ENCODE peak calls at places on chromosomes 2 and 18, in four cellular contexts. G is upper lobe of right lung, W is lower lobe of right lung, F is heart left ventricle. Y is an unnamed sample.

GRCh38 chr18:59459352-59460059 is 100.4 kb upstream of the LMAN1 start:
- DNase-seq in W (no peak), G (no peak), F (no peak), Y (no peak)

GRCh38 chr18:32598144-32598543 is 127.5 kb upstream of the GAREM1 start:
- DNase-seq in F (no peak), W (no peak), G (no peak), Y (no peak)

GRCh38 chr2:138548796-138549195 is 47.2 kb downstream of the SPOPL start:
- DNase-seq in F (no peak), G (no peak), W (no peak), Y (no peak)

GRCh38 chr18:57353137-57353939 is 981 bp downstream of the ST8SIA3 start:
- DNase-seq in G (no peak), W (no peak), F (no peak), Y (no peak)

GRCh38 chr2:184261331-184261730 is 337.0 kb upstream of the ZNF804A start:
- DNase-seq in G (no peak), F (no peak), W (no peak), Y (no peak)

GRCh38 chr2:237012577-237013237 is 73.0 kb upstream of the COPS8 start:
- DNase-seq in G (no peak), F (no peak), W (no peak), Y (no peak)

GRCh38 chr2:241081643-241082337 is 20.3 kb downstream of the MTERF4 start:
- DNase-seq in W (no peak), G (no peak), F (no peak), Y (no peak)

GRCh38 chr2:96333708-96334107 is 1.9 kb upstream of the NCAPH start:
- DNase-seq in G (no peak), W (no peak), F (no peak), Y (no peak)

GRCh38 chr2:198096007-198096406 is 291.6 kb downstream of the PLCL1 start:
- DNase-seq in F (no peak), W (no peak), G (no peak), Y (no peak)

GRCh38 chr18:80145191-80145799 is 36.2 kb downstream of the ADNP2 start:
- DNase-seq in F (no peak), G (no peak), W (no peak), Y (no peak)

GRCh38 chr2:81467096-81467495 is 1162.5 kb upstream of the LRRTM1 start:
- DNase-seq in F (no peak), G (peak; percentile 51), W (peak; percentile 34), Y (peak; percentile 10)

GRCh38 chr2:56741601-56742102 is 557.9 kb downstream of the CCDC85A start:
- DNase-seq in W (peak; percentile 37), G (peak; percentile 63), F (no peak), Y (peak; percentile 44)

GRCh38 chr2:224163573-224164307 is 124.7 kb upstream of the SERPINE2 start:
- DNase-seq in G (no peak), W (no peak), F (peak; percentile 25), Y (no peak)

GRCh38 chr2:182946949-182947348 is 80.5 kb upstream of the FRZB start:
- DNase-seq in F (no peak), G (no peak), W (no peak), Y (no peak)

GRCh38 chr2:100396483-100396882 is 21.0 kb downstream of the CHST10 start:
- DNase-seq in G (no peak), W (no peak), F (no peak), Y (no peak)

GRCh38 chr18:39462436-39462835 is 1896.8 kb upstream of the CELF4 start:
- DNase-seq in G (no peak), W (no peak), F (no peak), Y (no peak)

GRCh38 chr18:57516068-57516467 is 70.4 kb downstream of the FECH start:
- DNase-seq in F (no peak), W (no peak), G (no peak), Y (no peak)

GRCh38 chr18:29823671-29824070 is 1218.9 kb downstream of the DSC3 start:
- DNase-seq in G (no peak), F (no peak), W (no peak), Y (no peak)

GRCh38 chr18:21805771-21806366 is 65.3 kb downstream of the MIB1 start:
- DNase-seq in F (no peak), G (no peak), W (no peak), Y (peak; percentile 39)
- H3K27me3 ChIP-seq in F (no peaks in the 10 kb centered on the region), G (no peaks in the 10 kb centered on the region), W (no peaks in the 10 kb centered on the region), Y (no peaks in the 10 kb centered on the region)

GRCh38 chr2:200456567-200456966 is 53.3 kb downstream of the KCTD18 start:
- DNase-seq in G (no peak), W (no peak), F (no peak), Y (no peak)
- H3K27ac ChIP-seq in G (no peak overlapping the region), W (no peak overlapping the region), F (no peak overlapping the region), Y (peak overlapping the region; percentile 35)

GRCh38 chr18:6878881-6879280 is 149.4 kb downstream of the ARHGAP28 start:
- DNase-seq in G (no peak), W (no peak), F (no peak), Y (peak; percentile 58)

GRCh38 chr18:6874316-6874715 is 144.8 kb downstream of the ARHGAP28 start:
- DNase-seq in G (no peak), W (no peak), F (no peak), Y (no peak)

GRCh38 chr18:6875764-6876163 is 146.2 kb downstream of the ARHGAP28 start:
- DNase-seq in W (no peak), F (no peak), G (no peak), Y (no peak)

GRCh38 chr18:6877288-6877687 is 147.8 kb downstream of the ARHGAP28 start:
- DNase-seq in W (no peak), F (no peak), G (no peak), Y (no peak)

GRCh38 chr18:6876646-6877045 is 147.1 kb downstream of the ARHGAP28 start:
- DNase-seq in F (no peak), G (no peak), W (no peak), Y (no peak)
- H3K27me3 ChIP-seq in F (no peaks in the 10 kb centered on the region), G (no peaks in the 10 kb centered on the region), W (no peaks in the 10 kb centered on the region), Y (no peaks in the 10 kb centered on the region)

GRCh38 chr2:229269146-229269545 is 1.9 kb downstream of the PID1 start:
- DNase-seq in G (no peak), W (no peak), F (no peak), Y (no peak)

GRCh38 chr2:229273384-229274338 is 2.6 kb upstream of the PID1 start:
- DNase-seq in G (peak; percentile 74), F (peak; percentile 40), W (peak; percentile 64), Y (peak; percentile 58)

GRCh38 chr2:229270551-229271410 is at the start of gene PID1:
- DNase-seq in G (peak; percentile 79), W (peak; percentile 60), F (peak; percentile 44), Y (peak; percentile 86)

GRCh38 chr2:229268626-229269025 is 2.5 kb downstream of the PID1 start:
- DNase-seq in W (no peak), F (no peak), G (no peak), Y (no peak)

GRCh38 chr2:229269986-229270385 is 1.1 kb downstream of the PID1 start:
- DNase-seq in G (no peak), W (no peak), F (no peak), Y (no peak)
- H3K27ac ChIP-seq in G (peak overlapping the region; percentile 33), W (peak overlapping the region; percentile 77), F (peak overlapping the region; percentile 83), Y (peak overlapping the region; percentile 2)

GRCh38 chr2:222300725-222301295 is 2.0 kb upstream of the PAX3 start:
- DNase-seq in G (no peak), W (no peak), F (no peak), Y (no peak)

GRCh38 chr2:222301296-222301997 is 2.6 kb upstream of the PAX3 start:
- DNase-seq in W (no peak), F (no peak), G (no peak), Y (peak; percentile 28)

GRCh38 chr2:222303045-222303827 is 4.4 kb upstream of the PAX3 start:
- DNase-seq in G (no peak), W (no peak), F (no peak), Y (no peak)

GRCh38 chr2:222303828-222304736 is 5.3 kb upstream of the PAX3 start:
- DNase-seq in F (no peak), G (no peak), W (no peak), Y (no peak)

DNA sequence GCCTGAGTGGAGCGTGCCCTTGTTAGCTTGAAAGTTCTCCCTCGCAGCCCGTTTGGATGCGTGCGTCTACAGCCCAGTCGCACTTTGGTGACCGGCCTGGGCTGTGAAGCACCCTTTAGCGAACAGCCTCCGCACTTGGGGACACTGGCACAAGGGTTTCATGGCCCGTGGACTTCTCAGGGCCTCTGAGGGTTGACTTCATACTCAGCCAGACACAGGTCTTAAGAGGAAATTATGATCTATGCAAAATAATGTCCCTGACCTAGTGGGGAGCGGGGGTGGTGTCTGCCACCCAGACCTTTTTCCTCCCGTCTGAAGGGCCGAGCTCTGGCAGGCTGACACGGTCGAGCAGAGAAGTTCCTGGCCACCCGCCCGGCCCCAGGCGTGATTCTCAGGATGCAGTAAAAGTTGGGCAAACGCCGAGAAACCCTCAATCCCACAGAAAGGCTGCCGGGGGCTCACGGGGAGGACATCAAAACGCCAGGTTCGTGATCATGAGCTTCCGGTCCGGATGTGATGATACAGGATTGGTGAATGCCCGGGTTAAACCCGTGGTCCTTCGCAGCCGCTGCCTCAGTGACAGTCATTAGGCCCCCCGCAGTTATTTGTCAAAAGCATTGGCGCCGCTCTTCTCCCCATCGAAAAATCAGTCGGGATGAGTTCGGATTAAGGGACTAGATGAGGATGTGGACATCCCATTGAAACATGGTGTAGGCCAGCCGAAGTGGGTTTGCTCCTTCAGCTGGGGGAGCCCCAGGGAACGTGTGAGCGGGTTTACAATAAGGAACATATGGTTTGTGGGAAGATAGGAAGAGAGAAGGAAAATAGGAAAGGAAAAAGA is 3.6 kb upstream of the PAX3 start:
- DNase-seq in W (no peak), F (no peak), G (no peak), Y (peak; percentile 20)
- H3K27me3 ChIP-seq in W (peaks cover 100% of the 10 kb centered on the region), F (peaks cover 99% of the 10 kb centered on the region), G (peaks cover 99% of the 10 kb centered on the region), Y (no peaks in the 10 kb centered on the region)

GRCh38 chr2:226671177-226671676 is 128.4 kb downstream of the IRS1 start:
- DNase-seq in G (no peak), W (no peak), F (no peak), Y (no peak)

GRCh38 chr2:226676618-226677017 is 123.0 kb downstream of the IRS1 start:
- DNase-seq in G (no peak), F (no peak), W (no peak), Y (no peak)

GRCh38 chr2:226677080-226677479 is 122.5 kb downstream of the IRS1 start:
- DNase-seq in G (no peak), F (no peak), W (no peak), Y (no peak)

GRCh38 chr2:226673314-226673723 is 126.3 kb downstream of the IRS1 start:
- DNase-seq in F (no peak), W (no peak), G (no peak), Y (peak; percentile 55)

DNA sequence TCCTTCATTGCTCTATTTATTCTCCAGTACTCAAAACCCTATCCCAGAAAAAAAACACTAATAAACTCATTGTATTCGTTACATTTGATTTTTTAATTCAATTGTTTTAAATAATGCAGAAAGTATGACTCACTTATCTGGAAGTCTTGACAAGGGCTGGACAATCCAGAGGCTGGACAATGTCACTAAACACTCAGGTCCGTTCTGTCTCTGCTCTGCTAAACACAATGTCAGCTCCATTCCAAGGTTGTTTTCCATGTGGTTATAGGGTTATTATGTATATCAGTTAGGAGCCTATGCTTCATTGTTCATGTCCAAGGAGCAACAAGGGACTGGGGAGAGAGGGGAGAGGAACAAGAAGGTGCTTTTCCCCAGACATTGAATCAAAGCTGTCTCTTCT is 125.5 kb downstream of the IRS1 start:
- DNase-seq in W (no peak), G (no peak), F (no peak), Y (no peak)
- H3K27ac ChIP-seq in W (no peak overlapping the region), G (no peak overlapping the region), F (peak overlapping the region; percentile 61), Y (peak overlapping the region; percentile 68)

GRCh38 chr2:130727286-130727924 is 1.5 kb upstream of the GPR148 start:
- DNase-seq in F (peak; percentile 75), W (peak; percentile 86), G (peak; percentile 88), Y (peak; percentile 94)
- H3K27me3 ChIP-seq in F (peaks cover 5% of the 10 kb centered on the region), W (peaks cover 10% of the 10 kb centered on the region), G (no peaks in the 10 kb centered on the region), Y (no peaks in the 10 kb centered on the region)

Y was measured in right cardiac atrium.